ENCODE peak calls at places on chromosomes 6 and 20, in six cellular contexts. Z is mammary epithelial cell, C is adrenal gland, G is fibroblast of pulmonary artery, W is Peyer's patch, V is lung. K is an unnamed sample.

GRCh38 chr6:29887819-29888581 is 54.3 kb upstream of the HLA-A start:
- DNase-seq in C (peak; percentile 87), W (no peak), G (peak; percentile 26), V (peak; percentile 89), Z (peak; percentile 61), K (peak; percentile 74)

GRCh38 chr6:140415266-140415665 is 1040.8 kb upstream of the CITED2 start:
- DNase-seq in Z (no peak), C (no peak), V (no peak), W (no peak), G (no peak), K (no peak)

GRCh38 chr6:163901681-163902080 is 487.2 kb downstream of the QKI start:
- DNase-seq in C (no peak), G (no peak), W (no peak), V (no peak), Z (no peak), K (no peak)

GRCh38 chr20:43909211-43909610 is 5.4 kb upstream of the TOX2 start:
- DNase-seq in V (no peak), W (no peak), C (no peak), G (no peak), Z (no peak), K (no peak)

GRCh38 chr6:27684264-27685211 is 211.6 kb upstream of the ZNF184 start:
- DNase-seq in V (no peak), G (peak; percentile 75), Z (peak; percentile 92), W (peak; percentile 32), C (no peak), K (no peak)

GRCh38 chr6:26347699-26348098 is 17.3 kb upstream of the BTN3A2 start:
- DNase-seq in C (no peak), Z (no peak), W (no peak), V (no peak), G (no peak), K (no peak)

GRCh38 chr20:62560162-62560561 is 82.1 kb upstream of the SLCO4A1 start:
- DNase-seq in G (no peak), C (no peak), W (no peak), Z (no peak), V (no peak), K (no peak)

GRCh38 chr20:58550661-58551060 is 35.5 kb upstream of the APCDD1L start:
- DNase-seq in W (no peak), C (peak; percentile 67), G (peak; percentile 66), V (no peak), Z (no peak), K (no peak)

GRCh38 chr20:40293740-40294139 is 395.3 kb downstream of the MAFB start:
- DNase-seq in G (peak; percentile 8), V (no peak), C (no peak), Z (no peak), W (no peak), K (no peak)

GRCh38 chr6:85458184-85458583 is 8.3 kb downstream of the NT5E start:
- DNase-seq in V (no peak), G (no peak), Z (no peak), C (no peak), W (peak; percentile 48), K (no peak)

GRCh38 chr6:44538841-44539240 is 151.3 kb downstream of the CDC5L start:
- DNase-seq in C (no peak), G (no peak), V (no peak), Z (no peak), W (no peak), K (no peak)

DNA sequence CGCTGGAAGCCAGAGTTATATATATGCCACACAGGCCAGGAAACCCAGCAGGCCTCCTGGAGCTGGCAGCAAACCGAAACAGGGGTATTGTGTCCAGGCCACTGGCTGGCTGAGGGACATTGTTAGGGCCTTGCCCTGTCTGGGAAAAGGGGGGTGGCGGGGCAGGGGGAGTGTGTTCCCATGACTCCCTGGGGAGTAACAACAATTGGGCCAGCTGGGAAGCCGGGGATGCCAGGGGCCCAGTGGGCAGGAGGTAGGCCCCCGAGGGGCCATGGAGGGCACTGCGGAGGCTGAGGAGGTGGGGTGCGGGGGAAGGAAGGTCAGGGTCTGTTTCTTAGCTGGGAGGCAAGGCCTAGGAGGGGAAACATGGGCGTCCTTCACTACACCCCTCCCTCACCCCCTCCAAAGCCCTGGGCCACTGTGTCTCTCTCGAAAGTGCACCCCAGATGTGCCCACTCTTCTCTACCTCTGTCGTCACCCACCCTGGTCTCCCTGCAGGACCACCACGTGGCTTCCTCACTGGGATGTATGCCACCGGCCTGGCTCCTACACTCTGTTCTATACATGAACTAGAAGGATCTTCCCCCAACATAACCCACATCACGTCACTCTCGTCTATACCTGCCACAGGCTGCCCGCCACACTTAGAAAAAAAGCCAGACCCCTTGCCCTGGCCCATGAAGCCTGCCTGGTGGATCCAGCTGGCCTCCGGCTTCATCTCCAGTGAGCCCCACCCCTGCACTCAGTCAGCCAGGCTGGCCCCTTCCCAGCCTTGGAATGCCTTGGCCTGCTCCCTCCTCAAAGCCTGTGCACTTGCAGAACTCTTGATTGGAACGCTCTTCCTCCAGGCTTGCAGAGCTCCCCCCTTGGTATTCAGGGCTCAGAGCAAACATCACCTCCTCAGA is 7.8 kb upstream of the E2F1 start:
- DNase-seq in V (no peak), C (no peak), Z (no peak), G (no peak), W (no peak), K (no peak)
- TF ChIP-seq CTCF in V (no peak), C (no peak), Z (no peak), G (no peak), W (no peak), K (no peak)

GRCh38 chr6:35727206-35727934 is 9.5 kb upstream of the ARMC12 start:
- DNase-seq in Z (peak; percentile 76), G (peak; percentile 95), V (peak; percentile 81), C (peak; percentile 85), W (peak; percentile 68), K (no peak)
- TF ChIP-seq CTCF in Z (no peak), G (no peak), V (no peak), C (no peak), W (no peak), K (no peak)

GRCh38 chr6:13711384-13711725 is 280 bp downstream of the RANBP9 start:
- DNase-seq in G (no peak), C (peak; percentile 69), Z (no peak), W (peak; percentile 65), V (no peak), K (no peak)
- TF ChIP-seq CTCF in G (no peak), C (no peak), Z (no peak), W (no peak), V (no peak), K (no peak)

GRCh38 chr20:2420510-2420909 is 39.8 kb downstream of the TGM6 start:
- DNase-seq in G (no peak), W (no peak), Z (no peak), V (peak; percentile 5), C (no peak), K (no peak)
- TF ChIP-seq CTCF in G (no peak), W (no peak), Z (no peak), V (no peak), C (no peak), K (no peak)

DNA sequence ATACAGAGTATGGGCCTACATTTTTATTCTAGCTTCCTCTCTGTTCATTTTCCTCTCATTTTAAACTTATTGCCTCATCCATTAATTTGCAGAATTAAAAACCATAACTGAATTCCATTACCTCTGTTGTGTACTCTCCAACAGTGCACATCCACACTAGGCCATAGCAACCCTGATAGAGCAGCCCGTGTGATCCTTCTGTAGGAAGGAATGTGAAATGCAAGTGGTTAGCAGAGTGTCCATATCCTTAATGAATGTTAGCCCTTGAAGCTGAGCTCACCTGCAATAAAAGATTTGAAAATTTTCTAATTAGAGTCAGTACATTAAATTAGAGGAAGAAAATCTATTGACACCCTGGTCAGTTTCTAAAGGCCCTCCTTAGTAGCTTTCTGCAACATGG is 6.5 kb upstream of the GRIK2 start:
- DNase-seq in G (no peak), Z (no peak), W (no peak), V (no peak), C (no peak), K (no peak)
- TF ChIP-seq CTCF in G (peak; percentile 24), Z (peak; percentile 33), W (no peak), V (no peak), C (no peak), K (no peak)

GRCh38 chr6:82179415-82179814 is 68.1 kb downstream of the IBTK start:
- DNase-seq in C (no peak), V (no peak), G (no peak), Z (no peak), W (no peak), K (no peak)

GRCh38 chr6:82176616-82177015 is 70.9 kb downstream of the IBTK start:
- DNase-seq in V (no peak), G (peak; percentile 31), W (no peak), Z (no peak), C (no peak), K (no peak)

GRCh38 chr6:82182756-82183155 is 64.8 kb downstream of the IBTK start:
- DNase-seq in W (no peak), G (peak; percentile 49), C (peak; percentile 19), Z (peak; percentile 12), V (no peak), K (no peak)

GRCh38 chr6:82178759-82179112 is 68.8 kb downstream of the IBTK start:
- DNase-seq in Z (no peak), G (no peak), W (no peak), V (no peak), C (no peak), K (no peak)

DNA sequence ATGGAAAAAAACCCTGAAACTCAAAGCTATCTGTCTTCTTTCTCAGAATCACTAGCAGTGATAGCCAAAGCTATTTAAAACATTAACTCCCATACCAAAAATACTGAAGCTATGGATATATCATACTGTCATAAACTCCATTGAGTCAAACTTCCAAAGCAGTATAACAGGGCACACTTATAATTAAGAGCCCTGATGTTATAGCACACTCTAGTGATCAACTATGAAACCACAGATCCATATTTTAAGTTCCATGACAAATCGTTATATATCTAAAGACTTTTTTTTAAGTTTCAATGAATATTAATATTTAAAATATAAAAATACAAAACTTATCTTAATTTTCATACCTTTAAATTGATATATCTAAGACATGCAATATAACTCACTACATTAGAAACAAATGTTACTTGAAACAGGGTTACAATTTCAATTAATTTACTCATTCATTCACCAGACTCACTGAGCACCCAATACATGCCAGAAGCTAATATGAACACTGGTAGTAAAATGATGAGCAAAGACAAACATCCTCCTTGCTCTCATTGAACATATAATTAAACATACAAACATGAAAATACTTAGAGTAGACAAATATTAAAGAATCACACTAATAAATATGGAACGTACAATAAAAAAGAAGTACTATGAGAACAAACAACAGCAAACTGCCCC is 69.3 kb downstream of the IBTK start:
- DNase-seq in C (no peak), W (no peak), Z (peak; percentile 14), V (no peak), G (peak; percentile 73), K (no peak)
- TF ChIP-seq CTCF in C (peak; percentile 39), W (no peak), Z (peak; percentile 36), V (no peak), G (peak; percentile 65), K (no peak)

GRCh38 chr6:166241974-166242373 is 66.2 kb downstream of the PRR18 start:
- DNase-seq in Z (no peak), W (no peak), C (no peak), G (no peak), V (no peak), K (no peak)
- TF ChIP-seq CTCF in Z (no peak), W (no peak), C (no peak), G (no peak), V (no peak), K (no peak)

K was measured in activated B cell treated with CpG ODN at 0.5 μM for 24 hours.